ENCODE peak calls at places on chromosomes 4 and X, in eight cellular contexts. V is NAMALWA, T is fibroblast of lung, F is glutamatergic neuron, G is hippocampal formation, N is SW 1271, D is Right ventricle myocardium superior, L is mucosa of gallbladder. X is an unnamed sample.

GRCh38 chr4:140875751-140876389 is 119.7 kb upstream of the TBC1D9 start:
- DNase-seq in V (no peak), T (no peak), F (no peak), G (no peak), N (no peak), D (no peak), L (no peak), X (no peak)

GRCh38 chrX:101639583-101639982 is 20.1 kb downstream of the ARMCX2 start:
- DNase-seq in V (no peak), T (no peak), F (no peak), G (no peak), N (no peak), D (no peak), L (no peak), X (no peak)

GRCh38 chr4:16859031-16859430 is 39.4 kb downstream of the LDB2 start:
- DNase-seq in V (no peak), T (peak), F (no peak), G (no peak), N (no peak), D (no peak), L (no peak), X (no peak)

GRCh38 chr4:156732634-156733033 is 239.0 kb downstream of the PDGFC start:
- DNase-seq in V (no peak), T (no peak), F (no peak), G (no peak), N (peak), D (no peak), L (no peak), X (no peak)

GRCh38 chrX:72349190-72349589 is 43.5 kb upstream of the CITED1 start:
- DNase-seq in V (no peak), T (no peak), F (no peak), G (no peak), N (no peak), D (no peak), L (no peak), X (no peak)

GRCh38 chr4:150209140-150209829 is 131.0 kb downstream of the DCLK2 start:
- DNase-seq in V (peak), T (peak), F (peak), G (no peak), N (peak), D (peak), L (peak), X (peak)

GRCh38 chr4:63563288-63564014 is 845.8 kb downstream of the TECRL start:
- DNase-seq in V (peak), T (no peak), F (no peak), G (no peak), N (no peak), D (no peak), L (no peak), X (no peak)

GRCh38 chr4:86898562-86898961 is 6.3 kb upstream of the C4orf36 start:
- DNase-seq in V (no peak), T (no peak), F (no peak), G (no peak), N (no peak), D (no peak), L (no peak), X (no peak)

GRCh38 chr4:142660728-142661127 is 185.4 kb downstream of the INPP4B start:
- DNase-seq in V (no peak), T (no peak), F (no peak), G (no peak), N (no peak), D (no peak), L (no peak), X (no peak)

GRCh38 chrX:124440674-124441073 is 94.3 kb downstream of the SH2D1A start:
- DNase-seq in V (no peak), T (no peak), F (no peak), G (no peak), N (no peak), D (no peak), L (no peak), X (no peak)

GRCh38 chr4:39559641-39560040 is 32.4 kb upstream of the UGDH start:
- DNase-seq in V (no peak), T (peak), F (no peak), G (no peak), N (no peak), D (no peak), L (no peak), X (peak)

GRCh38 chr4:10025230-10025806 is 4.0 kb upstream of the SLC2A9 start:
- DNase-seq in V (no peak), T (no peak), F (no peak), G (no peak), N (no peak), D (no peak), L (no peak), X (no peak)

GRCh38 chr4:17616283-17616682 is 1.8 kb downstream of the MED28 start:
- DNase-seq in V (no peak), T (no peak), F (no peak), G (no peak), N (no peak), D (no peak), L (no peak), X (no peak)

GRCh38 chr4:145041378-145041777 is 56.6 kb downstream of the ANAPC10 start:
- DNase-seq in V (peak), T (no peak), F (no peak), G (peak), N (no peak), D (no peak), L (no peak), X (no peak)

GRCh38 chr4:179112441-179113170 is 1670.4 kb upstream of the AGA start:
- DNase-seq in V (no peak), T (peak), F (no peak), G (no peak), N (no peak), D (no peak), L (no peak), X (no peak)

GRCh38 chr4:71230258-71230594 is 108.6 kb upstream of the SLC4A4 start:
- DNase-seq in V (no peak), T (peak), F (no peak), G (no peak), N (no peak), D (no peak), L (no peak), X (peak)

GRCh38 chrX:81890476-81890875 is 688.6 kb downstream of the SH3BGRL start:
- DNase-seq in V (no peak), T (no peak), F (no peak), G (no peak), N (no peak), D (no peak), L (no peak), X (no peak)

GRCh38 chrX:149903889-149904748 is 23.1 kb downstream of the MAGEA8 start:
- DNase-seq in V (peak), T (peak), F (no peak), G (no peak), N (no peak), D (no peak), L (no peak), X (peak)

GRCh38 chrX:71603618-71604017 is 14.7 kb downstream of the CXCR3 start:
- DNase-seq in V (no peak), T (no peak), F (no peak), G (no peak), N (no peak), D (no peak), L (no peak), X (no peak)

GRCh38 chr4:153347117-153347516 is 2.6 kb downstream of the MND1 start:
- DNase-seq in V (peak), T (no peak), F (no peak), G (no peak), N (no peak), D (no peak), L (no peak), X (no peak)

GRCh38 chrX:135112096-135112729 is 8.1 kb downstream of the ETDB start:
- DNase-seq in V (peak), T (peak), F (no peak), G (no peak), N (peak), D (no peak), L (no peak), X (peak)

GRCh38 chr4:27217261-27217769 is 356.7 kb downstream of the STIM2 start:
- DNase-seq in V (no peak), T (peak), F (no peak), G (no peak), N (no peak), D (no peak), L (no peak), X (peak)

GRCh38 chr4:127995776-127996175 is 30.6 kb downstream of the ABHD18 start:
- DNase-seq in V (no peak), T (peak), F (no peak), G (no peak), N (peak), D (no peak), L (no peak), X (peak)

GRCh38 chr4:53706422-53707032 is 115.2 kb upstream of the LNX1 start:
- DNase-seq in V (peak), T (peak), F (no peak), G (no peak), N (peak), D (no peak), L (peak), X (peak)

GRCh38 chr4:112552668-112553067 is 36.7 kb upstream of the NEUROG2 start:
- DNase-seq in V (no peak), T (peak), F (no peak), G (no peak), N (no peak), D (no peak), L (no peak), X (peak)

GRCh38 chr4:101346312-101346561 is 1.1 kb downstream of the PPP3CA start:
- DNase-seq in V (no peak), T (no peak), F (no peak), G (peak), N (no peak), D (no peak), L (no peak), X (no peak)

GRCh38 chr4:25884040-25884788 is 21.4 kb upstream of the SEL1L3 start:
- DNase-seq in V (no peak), T (peak), F (no peak), G (no peak), N (no peak), D (no peak), L (no peak), X (peak)

GRCh38 chr4:128484896-128485295 is 197.3 kb upstream of the PGRMC2 start:
- DNase-seq in V (no peak), T (no peak), F (no peak), G (no peak), N (no peak), D (no peak), L (no peak), X (no peak)

GRCh38 chr4:161186750-161187149 is 977.0 kb downstream of the FSTL5 start:
- DNase-seq in V (no peak), T (no peak), F (no peak), G (no peak), N (no peak), D (no peak), L (no peak), X (no peak)

GRCh38 chr4:154014401-154015105 is 225.7 kb upstream of the SFRP2 start:
- DNase-seq in V (no peak), T (no peak), F (no peak), G (no peak), N (no peak), D (no peak), L (no peak), X (peak)

GRCh38 chr4:184441461-184442392 is 32.6 kb downstream of the IRF2 start:
- DNase-seq in V (no peak), T (no peak), F (no peak), G (no peak), N (no peak), D (no peak), L (no peak), X (peak)

GRCh38 chr4:27638163-27638915 is 777.7 kb downstream of the STIM2 start:
- DNase-seq in V (no peak), T (peak), F (no peak), G (no peak), N (no peak), D (no peak), L (no peak), X (no peak)

GRCh38 chr4:185881427-185881826 is 69.4 kb upstream of the SORBS2 start:
- DNase-seq in V (no peak), T (no peak), F (no peak), G (no peak), N (no peak), D (no peak), L (no peak), X (no peak)